ENCODE peak calls at places on chromosomes 2 and 18, in four cellular contexts. One of them, this sample, is unnamed.

GRCh38 chr2:241843321-241844065 is 15.2 kb downstream of the PDCD1 start:
- DNase-seq in PC-9: no peak
- DNase-seq in body of pancreas: no peak
- DNase-seq in left lung: no peak
- DNase-seq in this sample: no peak

GRCh38 chr2:188475945-188476344 is 184.3 kb downstream of the GULP1 start:
- DNase-seq in body of pancreas: no peak
- DNase-seq in left lung: no peak
- DNase-seq in PC-9: peak; percentile 4
- DNase-seq in this sample: no peak

GRCh38 chr18:50401888-50402287 is 27.0 kb downstream of the SKA1 start:
- DNase-seq in left lung: peak; percentile 49
- DNase-seq in PC-9: peak; percentile 45
- DNase-seq in body of pancreas: peak; percentile 94
- DNase-seq in this sample: peak; percentile 61

GRCh38 chr2:190468814-190469569 is 60.8 kb downstream of the MFSD6 start:
- DNase-seq in left lung: peak; percentile 44
- DNase-seq in PC-9: peak; percentile 64
- DNase-seq in body of pancreas: peak; percentile 77
- DNase-seq in this sample: peak; percentile 63

GRCh38 chr2:178279142-178279541 is 84.8 kb downstream of the OSBPL6 start:
- DNase-seq in left lung: no peak
- DNase-seq in body of pancreas: no peak
- DNase-seq in PC-9: peak; percentile 35
- DNase-seq in this sample: peak; percentile 69

GRCh38 chr2:112634874-112635157 is 10.9 kb upstream of the SLC20A1 start:
- DNase-seq in PC-9: no peak
- DNase-seq in body of pancreas: no peak
- DNase-seq in left lung: no peak
- DNase-seq in this sample: no peak

GRCh38 chr18:72336786-72337185 is 207.4 kb downstream of the CBLN2 start:
- DNase-seq in body of pancreas: no peak
- DNase-seq in left lung: no peak
- DNase-seq in PC-9: no peak
- DNase-seq in this sample: no peak

GRCh38 chr18:48122376-48122775 is 191.9 kb upstream of the SMAD2 start:
- DNase-seq in PC-9: no peak
- DNase-seq in body of pancreas: no peak
- DNase-seq in left lung: no peak
- DNase-seq in this sample: no peak

GRCh38 chr2:23753291-23754006 is 173.5 kb downstream of the ATAD2B start:
- DNase-seq in left lung: no peak
- DNase-seq in PC-9: no peak
- DNase-seq in body of pancreas: no peak
- DNase-seq in this sample: no peak

GRCh38 chr18:22913861-22914260 is 19.3 kb upstream of the RBBP8 start:
- DNase-seq in left lung: peak; percentile 48
- DNase-seq in PC-9: peak; percentile 77
- DNase-seq in body of pancreas: peak; percentile 96
- DNase-seq in this sample: peak; percentile 93
- H3K27ac ChIP-seq in left lung: peak overlapping the region; percentile 74
- H3K27ac ChIP-seq in PC-9: peak overlapping the region; percentile 93
- H3K27ac ChIP-seq in body of pancreas: peak overlapping the region; percentile 81
- H3K27ac ChIP-seq in this sample: no peak overlapping the region

GRCh38 chr2:134327367-134327766 is 73.5 kb downstream of the MGAT5 start:
- DNase-seq in PC-9: no peak
- DNase-seq in left lung: no peak
- DNase-seq in body of pancreas: no peak
- DNase-seq in this sample: no peak
- H3K4me1 ChIP-seq in PC-9: no peaks in the 10 kb centered on the region
- H3K4me1 ChIP-seq in left lung: peaks cover 22% of the 10 kb centered on the region
- H3K4me1 ChIP-seq in body of pancreas: peaks cover 13% of the 10 kb centered on the region
- H3K4me1 ChIP-seq in this sample: no peaks in the 10 kb centered on the region

GRCh38 chr2:29425866-29426265 is 310.7 kb downstream of the CLIP4 start:
- DNase-seq in left lung: no peak
- DNase-seq in body of pancreas: no peak
- DNase-seq in PC-9: no peak
- DNase-seq in this sample: no peak
- H3K27me3 ChIP-seq in left lung: peaks cover under 1% of the 10 kb centered on the region
- H3K27me3 ChIP-seq in body of pancreas: no peaks in the 10 kb centered on the region
- H3K27me3 ChIP-seq in PC-9: peaks cover 30% of the 10 kb centered on the region
- H3K27me3 ChIP-seq in this sample: peaks cover 2% of the 10 kb centered on the region

GRCh38 chr2:231037731-231038482 is 584 bp downstream of the C2orf72 start:
- DNase-seq in left lung: no peak
- DNase-seq in PC-9: no peak
- DNase-seq in body of pancreas: peak; percentile 31
- DNase-seq in this sample: peak; percentile 31
- H3K27ac ChIP-seq in left lung: no peak overlapping the region
- H3K27ac ChIP-seq in PC-9: no peak overlapping the region
- H3K27ac ChIP-seq in body of pancreas: peak overlapping the region; percentile 55
- H3K27ac ChIP-seq in this sample: no peak overlapping the region

DNA sequence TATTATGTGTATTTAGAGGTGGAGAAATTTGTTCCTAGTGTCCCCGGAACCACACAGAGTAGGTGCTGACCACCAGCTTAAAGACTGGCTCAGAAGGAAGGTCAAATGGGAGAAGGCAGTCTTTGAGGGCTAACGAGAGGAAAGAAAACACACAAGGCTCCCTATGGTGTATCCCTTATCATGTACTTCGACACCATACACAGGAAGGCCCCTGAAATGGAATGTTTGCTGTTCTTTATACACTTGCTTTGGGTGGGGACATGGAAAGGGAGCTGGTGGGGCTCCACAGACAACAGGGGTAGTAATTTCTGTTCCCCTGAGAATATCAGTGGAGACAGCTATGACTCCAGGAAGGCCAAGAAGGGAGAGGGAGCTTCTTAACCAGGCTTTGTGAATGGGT is 6.0 kb downstream of the EPAS1 start:
- DNase-seq in body of pancreas: no peak
- DNase-seq in left lung: no peak
- DNase-seq in PC-9: no peak
- DNase-seq in this sample: no peak
- H3K4me1 ChIP-seq in body of pancreas: peaks cover 92% of the 10 kb centered on the region
- H3K4me1 ChIP-seq in left lung: peaks cover 79% of the 10 kb centered on the region
- H3K4me1 ChIP-seq in PC-9: peaks cover 80% of the 10 kb centered on the region
- H3K4me1 ChIP-seq in this sample: peaks cover 40% of the 10 kb centered on the region